ENCODE peak calls at places on chromosome 1, in six cellular contexts. One of them, this sample, is unnamed.

GRCh38 chr1:165397945-165398344 is 41.4 kb upstream of the LMX1A start:
- DNase-seq in DMS153: no peak
- DNase-seq in H9: peak
- DNase-seq in HuH-7.5: no peak
- DNase-seq in lower leg skin: no peak
- DNase-seq in adipocyte: peak
- DNase-seq in this sample: no peak

GRCh38 chr1:44707959-44708831 is 22.8 kb downstream of the RNU5D-1 start:
- DNase-seq in HuH-7.5: no peak
- DNase-seq in adipocyte: peak
- DNase-seq in DMS153: peak
- DNase-seq in lower leg skin: no peak
- DNase-seq in H9: peak
- DNase-seq in this sample: peak

GRCh38 chr1:42680921-42681683 is 1.1 kb upstream of the YBX1 start:
- DNase-seq in DMS153: no peak
- DNase-seq in H9: no peak
- DNase-seq in lower leg skin: no peak
- DNase-seq in HuH-7.5: no peak
- DNase-seq in adipocyte: peak
- DNase-seq in this sample: peak

GRCh38 chr1:91742848-91743292 is 143.1 kb downstream of the TGFBR3 start:
- DNase-seq in DMS153: no peak
- DNase-seq in HuH-7.5: no peak
- DNase-seq in adipocyte: no peak
- DNase-seq in lower leg skin: no peak
- DNase-seq in H9: no peak
- DNase-seq in this sample: no peak

GRCh38 chr1:2854611-2855010 is 53.1 kb upstream of the TTC34 start:
- DNase-seq in adipocyte: no peak
- DNase-seq in H9: no peak
- DNase-seq in DMS153: no peak
- DNase-seq in HuH-7.5: no peak
- DNase-seq in lower leg skin: no peak
- DNase-seq in this sample: no peak

GRCh38 chr1:223175633-223176032 is 32.6 kb upstream of the TLR5 start:
- DNase-seq in adipocyte: no peak
- DNase-seq in lower leg skin: peak
- DNase-seq in H9: no peak
- DNase-seq in DMS153: no peak
- DNase-seq in HuH-7.5: no peak
- DNase-seq in this sample: no peak

GRCh38 chr1:35500439-35500838 is 56.8 kb downstream of the KIAA0319L start:
- DNase-seq in H9: no peak
- DNase-seq in lower leg skin: no peak
- DNase-seq in DMS153: no peak
- DNase-seq in HuH-7.5: no peak
- DNase-seq in adipocyte: no peak
- DNase-seq in this sample: no peak

GRCh38 chr1:23187637-23188036 is 19.0 kb upstream of the LUZP1 start:
- DNase-seq in DMS153: no peak
- DNase-seq in lower leg skin: no peak
- DNase-seq in HuH-7.5: no peak
- DNase-seq in H9: no peak
- DNase-seq in adipocyte: no peak
- DNase-seq in this sample: no peak